ENCODE peak calls at places on chromosomes 6 and 20, in four cellular contexts. B is suprapubic skin, D is heart left ventricle, G is esophagus squamous epithelium. Q is an unnamed sample. For H3K4me1, the result is how much of the 10 kb centered on the place peaks cover.

GRCh38 chr20:45970646-45971424 is 1.2 kb downstream of the ZNF335 start:
- DNase-seq in G (no peak), D (no peak), B (peak), Q (no peak)

GRCh38 chr6:6315660-6316059 is 4.8 kb downstream of the F13A1 start:
- DNase-seq in B (no peak), G (no peak), D (no peak), Q (no peak)

GRCh38 chr6:109695468-109695867 is 4.4 kb downstream of the FIG4 start:
- DNase-seq in B (no peak), D (no peak), G (no peak), Q (no peak)

GRCh38 chr6:225121-225721 is 67.1 kb upstream of the DUSP22 start:
- DNase-seq in D (peak), G (no peak), B (no peak), Q (peak)

GRCh38 chr20:266604-267562 is 9.4 kb downstream of the DEFB132 start:
- DNase-seq in B (peak), D (peak), G (peak), Q (no peak)

GRCh38 chr20:57412347-57413029 is 21.3 kb downstream of the RBM38 start:
- DNase-seq in B (no peak), G (no peak), D (no peak), Q (no peak)

GRCh38 chr6:75855047-75855446 is 106.0 kb downstream of the MYO6 start:
- DNase-seq in G (no peak), D (no peak), B (no peak), Q (no peak)

GRCh38 chr6:21395121-21395520 is 198.4 kb upstream of the SOX4 start:
- DNase-seq in B (no peak), G (no peak), D (no peak), Q (no peak)

GRCh38 chr6:46642928-46643751 is 9.5 kb downstream of the CYP39A1 start:
- DNase-seq in G (no peak), B (no peak), D (no peak), Q (no peak)

GRCh38 chr6:170049641-170050491 is 241.0 kb downstream of the DLL1 start:
- DNase-seq in D (peak), G (no peak), B (peak), Q (no peak)

GRCh38 chr6:25327372-25327771 is 48.2 kb downstream of the CARMIL1 start:
- DNase-seq in D (no peak), G (no peak), B (no peak), Q (no peak)

GRCh38 chr6:4506806-4507205 is 269.4 kb upstream of the CDYL start:
- DNase-seq in G (no peak), B (no peak), D (no peak), Q (no peak)

GRCh38 chr6:27753668-27754407 is 158.4 kb downstream of the OR2B2 start:
- DNase-seq in B (peak), D (peak), G (no peak), Q (no peak)

GRCh38 chr6:91480397-91480796 is 893.5 kb upstream of the MAP3K7 start:
- DNase-seq in B (no peak), G (no peak), D (no peak), Q (no peak)

GRCh38 chr20:7078804-7079203 is 311.3 kb downstream of the BMP2 start:
- DNase-seq in B (no peak), G (no peak), D (no peak), Q (no peak)

GRCh38 chr6:157244175-157244574 is 79.1 kb downstream of the TMEM242 start:
- DNase-seq in G (no peak), B (no peak), D (peak), Q (no peak)

GRCh38 chr20:24768977-24769675 is 179.9 kb upstream of the CST7 start:
- DNase-seq in G (no peak), D (no peak), B (no peak), Q (no peak)

GRCh38 chr6:28922004-28922840 is 1.6 kb downstream of the TRIM27 start:
- DNase-seq in D (no peak), G (no peak), B (no peak), Q (no peak)

GRCh38 chr20:48687097-48687800 is 140.6 kb downstream of the PREX1 start:
- DNase-seq in B (no peak), G (no peak), D (no peak), Q (no peak)

GRCh38 chr20:38220587-38220986 is 39.9 kb downstream of the KIAA1755 start:
- DNase-seq in D (no peak), B (peak), G (no peak), Q (no peak)

GRCh38 chr6:43798688-43799444 is 28.9 kb downstream of the VEGFA start:
- DNase-seq in G (peak), B (no peak), D (peak), Q (no peak)
- TF ChIP-seq POLR2A in G (no peak), B (no peak), D (peak), Q (no peak)

DNA sequence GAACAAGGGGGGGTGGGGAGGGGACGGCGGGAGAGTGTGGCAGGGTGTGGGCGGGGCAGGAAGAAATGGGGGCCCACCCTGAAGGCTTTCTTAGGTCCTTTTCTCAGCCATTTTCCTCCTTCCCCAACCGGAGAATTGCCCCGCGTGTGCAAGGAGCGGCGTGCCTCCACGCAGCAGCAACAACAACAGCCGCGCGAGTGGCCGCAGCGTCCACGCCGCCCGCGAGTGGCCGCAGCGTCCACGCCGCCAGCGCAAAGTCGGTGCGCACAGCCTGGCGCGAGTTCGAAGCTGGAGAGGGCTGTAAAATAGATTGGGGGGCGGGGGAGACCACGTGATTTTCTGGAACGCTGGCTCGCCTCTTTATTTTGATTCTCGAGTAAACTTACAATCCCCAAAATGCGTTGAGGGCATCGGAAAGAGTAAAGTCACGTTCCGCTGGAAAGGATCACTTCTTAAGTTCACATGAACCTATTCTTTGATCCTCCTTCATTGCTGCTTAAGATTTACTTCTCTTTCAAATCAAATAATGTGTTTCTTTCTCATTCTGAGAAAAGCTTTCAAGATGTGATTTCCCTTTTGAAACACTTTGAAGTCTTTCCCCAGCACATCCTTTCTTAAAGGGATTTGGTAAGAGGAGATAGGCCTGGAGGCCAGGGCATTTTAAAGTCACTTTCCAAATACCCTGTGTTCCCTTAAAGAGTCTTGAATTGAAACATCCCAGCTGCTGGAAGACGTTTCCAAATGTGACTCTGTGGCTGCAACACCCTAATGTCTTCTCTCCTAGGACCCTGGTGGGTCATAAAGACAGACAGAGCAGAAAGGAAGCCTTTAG is 66.7 kb upstream of the ZNF217 start:
- DNase-seq in B (no peak), G (no peak), D (peak), Q (no peak)
- H3K4me1 ChIP-seq in B (under half), G (under half), D (under half), Q (half or more)

DNA sequence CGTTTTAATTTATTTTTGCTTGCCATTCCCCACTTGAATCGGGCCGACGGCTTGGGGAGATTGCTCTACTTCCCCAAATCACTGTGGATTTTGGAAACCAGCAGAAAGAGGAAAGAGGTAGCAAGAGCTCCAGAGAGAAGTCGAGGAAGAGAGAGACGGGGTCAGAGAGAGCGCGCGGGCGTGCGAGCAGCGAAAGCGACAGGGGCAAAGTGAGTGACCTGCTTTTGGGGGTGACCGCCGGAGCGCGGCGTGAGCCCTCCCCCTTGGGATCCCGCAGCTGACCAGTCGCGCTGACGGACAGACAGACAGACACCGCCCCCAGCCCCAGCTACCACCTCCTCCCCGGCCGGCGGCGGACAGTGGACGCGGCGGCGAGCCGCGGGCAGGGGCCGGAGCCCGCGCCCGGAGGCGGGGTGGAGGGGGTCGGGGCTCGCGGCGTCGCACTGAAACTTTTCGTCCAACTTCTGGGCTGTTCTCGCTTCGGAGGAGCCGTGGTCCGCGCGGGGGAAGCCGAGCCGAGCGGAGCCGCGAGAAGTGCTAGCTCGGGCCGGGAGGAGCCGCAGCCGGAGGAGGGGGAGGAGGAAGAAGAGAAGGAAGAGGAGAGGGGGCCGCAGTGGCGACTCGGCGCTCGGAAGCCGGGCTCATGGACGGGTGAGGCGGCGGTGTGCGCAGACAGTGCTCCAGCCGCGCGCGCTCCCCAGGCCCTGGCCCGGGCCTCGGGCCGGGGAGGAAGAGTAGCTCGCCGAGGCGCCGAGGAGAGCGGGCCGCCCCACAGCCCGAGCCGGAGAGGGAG is 602 bp downstream of the VEGFA start:
- DNase-seq in B (no peak), D (peak), G (no peak), Q (no peak)
- TF ChIP-seq POLR2A in B (no peak), D (peak), G (no peak), Q (peak)

DNA sequence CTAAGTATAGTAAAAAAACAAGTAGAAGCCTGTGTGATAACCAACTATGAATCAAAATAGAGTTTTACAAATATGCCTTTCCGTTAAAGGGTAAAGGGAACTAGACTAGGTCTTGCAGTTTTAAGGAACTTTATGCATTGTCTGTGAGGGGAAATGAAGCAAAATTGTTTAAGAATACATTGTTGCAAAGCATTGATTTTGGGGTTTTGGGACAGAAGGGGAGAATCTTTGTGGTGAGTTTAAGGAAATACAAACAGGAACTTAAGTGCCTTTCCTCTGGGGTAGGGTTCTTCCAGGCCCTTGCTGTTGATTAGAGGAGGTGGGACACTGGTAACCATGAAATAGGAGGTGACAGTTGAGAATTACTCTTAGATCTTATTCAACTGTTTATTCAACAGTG is 4.6 kb downstream of the MAPK14 start:
- DNase-seq in D (no peak), G (no peak), B (no peak), Q (no peak)
- H3K4me1 ChIP-seq in D (under half), G (under half), B (half or more), Q (half or more)

GRCh38 chr6:158869604-158870417 is 50.6 kb upstream of the EZR start:
- DNase-seq in B (peak), G (peak), D (peak), Q (peak)
- TF ChIP-seq POLR2A in B (no peak), G (peak), D (peak), Q (peak)